ENCODE peak calls at places on chromosomes 2 and 18, in eight cellular contexts. T is lung microvascular endothelial cell; H is activated effector memory CD4-positive, alpha-beta T cell treated with anti-CD3 and anti-CD28 coated beads, Interleukin-2, amount 50 U/mL, for 16 hours; A is GM10248; B is ascending aorta; R is brain pericyte; M is EL; N is lower leg skin. K is an unnamed sample.

GRCh38 chr2:85057236-85057635 is 76.0 kb upstream of the TCF7L1 start:
- DNase-seq in R (no peak), T (no peak), M (peak), N (no peak), B (no peak), A (no peak), H (no peak), K (no peak)

GRCh38 chr18:80159713-80160636 is 50.9 kb downstream of the ADNP2 start:
- DNase-seq in H (peak), B (no peak), A (peak), N (peak), T (peak), R (no peak), M (peak), K (no peak)

GRCh38 chr2:36701918-36702317 is 5.4 kb downstream of the VIT start:
- DNase-seq in M (no peak), N (no peak), H (no peak), T (no peak), R (no peak), A (no peak), B (no peak), K (no peak)

GRCh38 chr18:50099725-50100414 is 95.1 kb downstream of the MYO5B start:
- DNase-seq in R (no peak), H (no peak), A (peak), N (no peak), T (peak), B (no peak), M (peak), K (no peak)

GRCh38 chr2:66440011-66440542 is 5.2 kb downstream of the MEIS1 start:
- DNase-seq in R (no peak), N (no peak), A (no peak), H (no peak), T (peak), B (no peak), M (peak), K (no peak)

GRCh38 chr2:17160594-17160993 is 357.6 kb downstream of the RAD51AP2 start:
- DNase-seq in M (no peak), B (no peak), H (no peak), T (no peak), A (peak), N (no peak), R (no peak), K (no peak)

GRCh38 chr2:28357948-28358667 is 34.5 kb upstream of the FOSL2 start:
- DNase-seq in H (no peak), M (no peak), T (no peak), A (no peak), B (no peak), R (no peak), N (no peak), K (no peak)

GRCh38 chr2:88521445-88522070 is 69.1 kb upstream of the FOXI3 start:
- DNase-seq in B (no peak), R (no peak), N (no peak), T (no peak), M (peak), A (no peak), H (no peak), K (no peak)

GRCh38 chr2:229297284-229297683 is 26.2 kb upstream of the PID1 start:
- DNase-seq in T (no peak), M (no peak), N (no peak), H (no peak), A (no peak), R (no peak), B (peak), K (no peak)

GRCh38 chr2:213640742-213641425 is 356.6 kb downstream of the SPAG16 start:
- DNase-seq in T (no peak), N (no peak), R (no peak), B (no peak), A (no peak), H (no peak), M (no peak), K (no peak)

GRCh38 chr18:23377669-23378469 is 75.2 kb upstream of the RIOK3 start:
- DNase-seq in T (peak), A (peak), N (no peak), R (no peak), M (peak), B (no peak), H (no peak), K (no peak)

GRCh38 chr2:41906325-41906700 is 141.5 kb upstream of the PKDCC start:
- DNase-seq in R (peak), M (no peak), H (no peak), N (no peak), A (no peak), B (no peak), T (no peak), K (no peak)

GRCh38 chr2:201130524-201131186 is 14.7 kb downstream of the CFLAR start:
- DNase-seq in N (no peak), H (peak), B (no peak), R (no peak), M (peak), T (peak), A (no peak), K (no peak)

GRCh38 chr2:12300019-12300602 is 416.6 kb upstream of the TRIB2 start:
- DNase-seq in T (peak), R (no peak), B (no peak), N (no peak), M (no peak), H (no peak), A (no peak), K (no peak)

K was measured in tibial nerve.